ENCODE peak calls at places on chromosome 5, in nine cellular contexts. L, G, P, D, I, M, K, X and H are unnamed samples.

GRCh38 chr5:179314606-179315355 is 30.5 kb downstream of the ADAMTS2 start:
- DNase-seq in G (no peak), D (peak), M (peak), P (no peak), I (no peak), K (peak), L (no peak), X (no peak), H (no peak)

GRCh38 chr5:174374206-174374605 is 328.7 kb downstream of the NSG2 start:
- DNase-seq in G (no peak), D (no peak), M (no peak), X (no peak), P (no peak), I (no peak), L (no peak), K (no peak), H (no peak)

GRCh38 chr5:88660947-88661869 is 221.8 kb downstream of the MEF2C start:
- DNase-seq in L (no peak), P (peak), D (peak), I (peak), M (peak), G (peak), K (no peak), X (peak), H (no peak)

GRCh38 chr5:159120446-159120845 is 20.7 kb upstream of the EBF1 start:
- DNase-seq in X (no peak), G (no peak), L (no peak), M (no peak), D (no peak), P (no peak), K (no peak), I (no peak), H (no peak)

GRCh38 chr5:5116953-5117352 is 23.2 kb upstream of the ADAMTS16 start:
- DNase-seq in M (no peak), K (no peak), G (no peak), D (no peak), I (no peak), P (no peak), L (no peak), X (no peak), H (no peak)

GRCh38 chr5:122500245-122501086 is 188.4 kb downstream of the SNCAIP start:
- DNase-seq in P (peak), X (peak), M (peak), L (no peak), I (peak), G (peak), D (no peak), K (no peak), H (peak)

GRCh38 chr5:100676807-100677631 is 141.8 kb downstream of the FAM174A start:
- DNase-seq in M (no peak), X (no peak), K (no peak), L (no peak), P (no peak), I (no peak), D (no peak), G (no peak), H (no peak)

GRCh38 chr5:43804723-43805122 is 201.7 kb downstream of the NNT start:
- DNase-seq in K (no peak), I (no peak), P (no peak), D (no peak), X (no peak), G (no peak), M (no peak), L (no peak), H (no peak)

GRCh38 chr5:149309354-149309753 is 35.9 kb upstream of the GRPEL2 start:
- DNase-seq in L (no peak), M (no peak), G (no peak), X (no peak), D (no peak), I (no peak), K (no peak), P (no peak), H (no peak)

GRCh38 chr5:759781-760362 is 24.7 kb downstream of the ZDHHC11B start:
- DNase-seq in K (peak), I (no peak), D (peak), L (peak), G (no peak), P (no peak), M (peak), X (peak), H (no peak)

GRCh38 chr5:149493316-149493715 is 57.9 kb downstream of the CSNK1A1 start:
- DNase-seq in L (no peak), D (no peak), P (no peak), X (no peak), K (no peak), M (no peak), I (no peak), G (no peak), H (no peak)

GRCh38 chr5:98769256-98770157 is 4.0 kb upstream of the RGMB start:
- DNase-seq in D (peak), K (peak), M (peak), P (no peak), L (no peak), X (peak), I (peak), G (no peak), H (no peak)

GRCh38 chr5:14726066-14726838 is 61.7 kb downstream of the OTULIN start:
- DNase-seq in L (no peak), D (no peak), I (no peak), P (no peak), G (no peak), M (no peak), K (no peak), X (no peak), H (no peak)

GRCh38 chr5:172490739-172491461 is 36.6 kb upstream of the SH3PXD2B start:
- DNase-seq in L (no peak), G (no peak), X (peak), D (no peak), I (no peak), P (no peak), M (no peak), K (peak), H (no peak)

GRCh38 chr5:179620293-179620692 is 3.2 kb downstream of the HNRNPH1 start:
- DNase-seq in L (no peak), I (no peak), P (no peak), K (no peak), G (no peak), M (no peak), X (no peak), D (no peak), H (no peak)

GRCh38 chr5:2196416-2196815 is 313.7 kb upstream of the IRX4 start:
- DNase-seq in I (no peak), P (no peak), M (no peak), L (no peak), D (no peak), G (no peak), X (no peak), K (peak), H (no peak)

GRCh38 chr5:137264573-137264972 is 234.6 kb downstream of the SPOCK1 start:
- DNase-seq in G (no peak), P (no peak), L (no peak), I (no peak), M (no peak), X (no peak), K (peak), D (no peak), H (no peak)

GRCh38 chr5:28328691-28329090 is 1290.3 kb upstream of the CDH9 start:
- DNase-seq in P (no peak), M (no peak), L (no peak), D (no peak), K (no peak), X (no peak), G (no peak), I (no peak), H (no peak)

GRCh38 chr5:168291281-168291960 is at the start of gene WWC1:
- DNase-seq in L (peak), I (no peak), P (peak), X (no peak), K (no peak), G (peak), D (peak), M (no peak), H (peak)

GRCh38 chr5:139475865-139476651 is 5.3 kb downstream of the SMIM33 start:
- DNase-seq in M (no peak), P (peak), K (no peak), G (no peak), X (no peak), L (no peak), I (no peak), D (no peak), H (no peak)

GRCh38 chr5:17944046-17944445 is 309.8 kb downstream of the TAF11L14 start:
- DNase-seq in L (no peak), P (no peak), G (no peak), K (no peak), I (no peak), D (no peak), M (no peak), X (no peak), H (no peak)

GRCh38 chr5:154972476-154973080 is 31.7 kb downstream of the MRPL22 start:
- DNase-seq in X (no peak), K (no peak), P (no peak), D (no peak), I (no peak), G (peak), M (no peak), L (no peak), H (peak)

GRCh38 chr5:95669540-95669939 is 13.3 kb downstream of the SPATA9 start:
- DNase-seq in M (peak), K (no peak), X (peak), I (peak), L (peak), G (no peak), D (peak), P (no peak), H (no peak)

GRCh38 chr5:146722361-146722779 is 156.2 kb downstream of the PPP2R2B start:
- DNase-seq in L (no peak), K (no peak), G (no peak), D (no peak), X (no peak), M (no peak), I (no peak), P (no peak), H (no peak)

GRCh38 chr5:88643315-88643714 is 239.7 kb downstream of the MEF2C start:
- DNase-seq in I (no peak), L (no peak), D (no peak), P (no peak), G (no peak), X (no peak), M (no peak), K (no peak), H (no peak)

GRCh38 chr5:111699976-111700375 is 57.0 kb downstream of the NREP start:
- DNase-seq in P (no peak), X (no peak), L (no peak), G (no peak), M (no peak), K (no peak), D (peak), I (no peak), H (peak)

GRCh38 chr5:14873790-14874189 is 2.2 kb upstream of the ANKH start:
- DNase-seq in P (no peak), L (no peak), X (no peak), M (no peak), G (no peak), I (no peak), K (no peak), D (peak), H (no peak)

GRCh38 chr5:110038297-110038997 is 348.7 kb downstream of the MAN2A1 start:
- DNase-seq in D (no peak), X (no peak), P (no peak), M (no peak), L (no peak), K (no peak), I (no peak), G (no peak), H (no peak)

GRCh38 chr5:179275941-179276837 is 69.1 kb downstream of the ADAMTS2 start:
- DNase-seq in X (peak), M (peak), I (peak), D (peak), K (peak), L (peak), P (peak), G (no peak), H (peak)

GRCh38 chr5:10423009-10423408 is 18.7 kb upstream of the ROPN1L start:
- DNase-seq in X (no peak), L (no peak), K (no peak), D (no peak), I (no peak), G (no peak), M (no peak), P (no peak), H (no peak)
- TF ChIP-seq POLR2A in X (no peak), L (no peak), K (no peak), D (no peak), I (no peak), G (no peak), M (no peak), P (no peak), H (no peak)

GRCh38 chr5:80654391-80655230 is at the start of the genes DHFR and MSH3:
- DNase-seq in L (peak), X (peak), P (peak), D (peak), K (peak), M (peak), I (peak), G (peak), H (peak)
- TF ChIP-seq POLR2A in L (no peak), X (no peak), P (peak), D (peak), K (no peak), M (peak), I (peak), G (peak), H (peak)

GRCh38 chr5:177474845-177475562 is 1.6 kb upstream of the DBN1 start:
- DNase-seq in M (no peak), D (no peak), X (no peak), K (no peak), P (no peak), L (no peak), G (no peak), I (no peak), H (no peak)

GRCh38 chr5:177472460-177473441 is 683 bp downstream of the DBN1 start:
- DNase-seq in X (no peak), M (peak), D (no peak), L (no peak), G (no peak), K (no peak), I (no peak), P (peak), H (peak)

GRCh38 chr5:177474094-177474493 is 660 bp upstream of the DBN1 start:
- DNase-seq in P (no peak), M (peak), G (no peak), K (no peak), L (no peak), X (no peak), I (no peak), D (no peak), H (no peak)

GRCh38 chr5:177471610-177472356 is 1.7 kb downstream of the DBN1 start:
- DNase-seq in G (no peak), I (no peak), M (peak), X (no peak), K (no peak), L (no peak), P (no peak), D (no peak), H (no peak)

DNA sequence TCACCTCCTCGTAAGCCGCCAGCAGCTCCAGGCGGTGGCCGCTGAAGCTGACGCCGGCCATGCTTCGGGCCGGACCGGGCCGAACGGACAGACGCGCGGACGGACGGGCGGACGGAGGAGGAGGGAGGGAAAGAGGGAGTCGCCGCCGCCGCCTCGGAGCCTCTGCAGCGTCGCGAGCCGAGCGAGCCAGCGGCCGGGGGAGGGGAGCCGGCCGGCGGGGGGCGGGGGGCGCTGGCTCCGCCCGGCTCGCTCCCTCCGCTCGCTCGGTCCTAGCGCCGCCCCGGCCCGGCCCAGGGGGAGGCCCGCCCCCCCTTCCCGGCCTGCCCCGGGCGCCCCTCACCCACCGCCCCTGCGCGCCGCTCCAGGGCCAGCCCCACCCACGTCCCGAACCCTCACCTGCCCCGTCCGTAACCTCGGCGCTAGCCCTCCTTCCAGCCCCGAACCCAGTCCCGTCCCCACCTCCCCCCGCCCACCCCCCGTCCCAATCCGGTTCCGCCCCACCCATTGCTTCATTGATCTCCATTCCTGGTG is at the start of gene DBN1:
- DNase-seq in X (peak), G (no peak), D (no peak), M (peak), L (no peak), K (no peak), P (peak), I (no peak), H (no peak)
- TF ChIP-seq POLR2A in X (no peak), G (no peak), D (no peak), M (no peak), L (no peak), K (no peak), P (no peak), I (peak), H (peak)

DNA sequence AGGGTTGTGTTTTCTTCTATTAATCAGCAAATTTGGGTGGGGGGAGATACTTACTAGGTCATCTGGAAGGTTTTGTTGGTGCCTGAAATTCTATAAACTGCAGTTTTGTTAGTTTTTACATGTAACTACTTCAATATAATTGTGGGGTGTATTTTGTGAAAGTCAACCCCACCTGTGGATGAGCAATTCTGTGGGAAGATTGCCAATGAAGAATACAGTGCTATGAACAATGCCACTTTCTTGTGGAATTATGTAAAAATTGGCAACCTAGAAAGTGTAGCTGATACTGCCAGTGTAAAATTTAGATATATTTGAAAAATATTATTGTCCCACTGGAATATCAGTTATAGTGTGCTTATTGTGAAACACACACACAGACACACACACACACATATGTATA is 80.7 kb downstream of the VCAN start:
- DNase-seq in I (no peak), K (no peak), G (no peak), L (no peak), M (no peak), D (no peak), P (no peak), X (no peak), H (no peak)
- TF ChIP-seq POLR2A in I (no peak), K (no peak), G (no peak), L (no peak), M (no peak), D (no peak), P (no peak), X (no peak), H (no peak)

GRCh38 chr5:69189162-69190086 is at the start of gene CENPH:
- DNase-seq in G (peak), L (peak), K (peak), X (peak), D (peak), I (peak), P (peak), M (peak), H (peak)
- TF ChIP-seq POLR2A in G (peak), L (no peak), K (no peak), X (peak), D (no peak), I (no peak), P (peak), M (no peak), H (peak)

GRCh38 chr5:60540855-60541805 is 158.8 kb downstream of the DEPDC1B start:
- DNase-seq in D (no peak), K (no peak), M (no peak), G (no peak), I (no peak), X (no peak), P (no peak), L (no peak), H (peak)
- TF ChIP-seq POLR2A in D (no peak), K (no peak), M (no peak), G (no peak), I (no peak), X (no peak), P (no peak), L (no peak), H (no peak)

DNA sequence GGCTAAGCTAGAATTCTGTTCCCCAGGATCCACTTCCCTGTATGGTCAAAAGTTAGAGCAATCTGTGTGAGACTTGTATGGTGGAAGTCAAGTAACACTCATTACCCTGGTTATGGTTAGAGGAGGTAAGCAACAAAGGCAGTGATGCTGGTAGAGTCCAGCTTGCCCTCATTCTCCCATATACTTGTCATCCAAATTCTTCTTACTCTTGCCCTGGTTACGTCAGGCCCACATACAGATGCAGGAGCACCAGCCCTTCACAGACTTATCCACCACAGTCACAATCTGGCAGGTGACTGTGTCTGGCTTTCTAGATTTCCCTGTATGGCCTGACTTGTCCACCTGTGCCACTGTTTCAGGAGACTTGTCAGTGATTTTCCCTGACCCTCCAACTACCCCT is 35.4 kb downstream of the PGGT1B start:
- DNase-seq in P (no peak), X (no peak), L (no peak), G (no peak), I (no peak), D (no peak), M (no peak), K (no peak), H (no peak)
- TF ChIP-seq POLR2A in P (no peak), X (no peak), L (no peak), G (no peak), I (no peak), D (no peak), M (no peak), K (no peak), H (no peak)

GRCh38 chr5:73120222-73121108 is at the start of gene TMEM171:
- DNase-seq in D (peak), P (no peak), L (no peak), I (no peak), K (no peak), M (no peak), G (peak), X (no peak), H (no peak)

GRCh38 chr5:73116506-73116905 is 3.9 kb upstream of the TMEM171 start:
- DNase-seq in I (no peak), L (no peak), K (no peak), M (no peak), P (no peak), G (no peak), X (no peak), D (no peak), H (no peak)

GRCh38 chr5:73119492-73120157 is 750 bp upstream of the TMEM171 start:
- DNase-seq in K (no peak), I (no peak), X (no peak), L (no peak), G (no peak), M (no peak), P (no peak), D (peak), H (no peak)

GRCh38 chr5:73117088-73117755 is 3.2 kb upstream of the TMEM171 start:
- DNase-seq in D (no peak), X (no peak), M (no peak), K (peak), G (no peak), P (no peak), L (no peak), I (no peak), H (no peak)

DNA sequence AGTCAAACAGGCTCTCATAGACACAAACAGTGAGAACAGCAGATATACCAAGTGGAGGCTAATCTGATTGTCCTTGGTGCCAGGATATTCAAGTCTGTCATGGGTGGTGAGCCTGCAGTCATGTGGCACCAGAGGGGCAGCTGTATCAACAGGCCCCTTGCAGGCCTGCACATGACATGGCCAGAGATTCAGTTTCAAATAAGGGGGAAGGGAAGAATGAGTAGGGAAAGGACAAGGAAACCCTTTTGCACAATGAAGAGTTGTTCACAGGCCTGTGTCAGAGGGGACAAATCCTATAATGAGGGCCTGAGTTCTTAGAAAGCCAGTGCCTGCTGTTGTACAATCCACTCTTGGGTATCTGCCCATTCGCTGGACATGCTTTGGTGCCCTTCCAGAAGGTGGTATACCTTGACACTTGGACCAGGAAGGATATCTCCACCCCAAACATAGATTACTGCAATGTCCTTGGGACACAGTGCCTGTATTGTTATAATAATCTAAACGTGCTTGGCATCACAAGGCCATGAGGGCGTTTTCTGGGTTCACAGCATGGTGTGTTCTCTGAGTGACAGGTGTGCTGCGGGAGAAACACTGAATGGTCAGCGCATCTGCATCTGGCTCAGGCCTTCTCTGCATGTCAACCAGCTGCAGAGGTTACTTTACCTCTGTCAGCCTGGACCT is 1.9 kb upstream of the TMEM171 start:
- DNase-seq in L (no peak), I (no peak), G (no peak), M (no peak), X (no peak), D (no peak), P (no peak), K (no peak), H (peak)
- TF ChIP-seq POLR2A in L (no peak), I (no peak), G (no peak), M (no peak), X (no peak), D (no peak), P (no peak), K (no peak), H (no peak)

GRCh38 chr5:134758504-134759341 is at the start of gene DDX46:
- DNase-seq in G (peak), M (peak), L (peak), I (peak), P (peak), K (peak), D (peak), X (peak), H (peak)
- TF ChIP-seq POLR2A in G (peak), M (peak), L (no peak), I (peak), P (peak), K (no peak), D (peak), X (no peak), H (peak)

GRCh38 chr5:77491783-77492652 is at the start of gene WDR41:
- DNase-seq in D (peak), M (peak), P (peak), K (peak), I (peak), L (peak), G (peak), X (peak), H (peak)
- TF ChIP-seq POLR2A in D (peak), M (peak), P (peak), K (no peak), I (peak), L (peak), G (peak), X (peak), H (peak)